ENCODE peak calls at places on chromosomes 7 and 10, in six cellular contexts. V is uterus, Y is AG04449, X is mucosa of descending colon, G is sigmoid colon, O is HepG2. Q is an unnamed sample.

GRCh38 chr7:51013218-51013786 is 230.6 kb upstream of the GRB10 start:
- DNase-seq in O (no peak), V (no peak), X (no peak), G (no peak), Y (no peak), Q (no peak)

GRCh38 chr7:82235710-82236109 is 207.9 kb downstream of the CACNA2D1 start:
- DNase-seq in O (no peak), G (no peak), Y (no peak), V (no peak), X (no peak), Q (no peak)

GRCh38 chr7:103966593-103967277 is 22.7 kb downstream of the RELN start:
- DNase-seq in G (no peak), V (no peak), Y (no peak), X (no peak), O (no peak), Q (no peak)

GRCh38 chr7:12571691-12572090 is 1.2 kb downstream of the SCIN start:
- DNase-seq in V (no peak), X (peak; percentile 20), Y (no peak), O (no peak), G (no peak), Q (no peak)

GRCh38 chr7:76515999-76516443 is 5.7 kb downstream of the UPK3B start:
- DNase-seq in V (no peak), G (peak; percentile 61), O (peak; percentile 47), X (peak; percentile 66), Y (no peak), Q (no peak)

GRCh38 chr10:51615764-51616298 is 83.6 kb downstream of the CSTF2T start:
- DNase-seq in V (no peak), X (no peak), G (no peak), O (no peak), Y (no peak), Q (no peak)

GRCh38 chr10:110269641-110270318 is 34.9 kb downstream of the SMNDC1 start:
- DNase-seq in V (no peak), Y (no peak), O (peak; percentile 59), X (peak; percentile 50), G (no peak), Q (no peak)

GRCh38 chr7:106987777-106988176 is 56.7 kb upstream of the PRKAR2B start:
- DNase-seq in O (no peak), G (no peak), V (no peak), X (no peak), Y (no peak), Q (no peak)

GRCh38 chr7:69837387-69838068 is 239.3 kb downstream of the AUTS2 start:
- DNase-seq in O (no peak), V (no peak), Y (no peak), G (no peak), X (no peak), Q (no peak)

GRCh38 chr7:86961686-86962085 is 97.8 kb downstream of the ELAPOR2 start:
- DNase-seq in Y (no peak), V (no peak), O (no peak), X (no peak), G (no peak), Q (no peak)

GRCh38 chr10:5509236-5509635 is 9.9 kb upstream of the CALML5 start:
- DNase-seq in O (no peak), X (no peak), V (no peak), G (no peak), Y (no peak), Q (no peak)

GRCh38 chr7:117025891-117026290 is 72.6 kb downstream of the ST7 start:
- DNase-seq in O (no peak), Y (no peak), V (no peak), X (no peak), G (no peak), Q (no peak)

GRCh38 chr7:20435305-20435704 is 104.6 kb downstream of the ITGB8 start:
- DNase-seq in O (no peak), X (peak; percentile 32), Y (no peak), G (peak; percentile 92), V (peak; percentile 54), Q (no peak)

GRCh38 chr10:103510791-103511757 is 17.6 kb downstream of the NEURL1 start:
- DNase-seq in G (no peak), Y (no peak), O (no peak), X (no peak), V (no peak), Q (no peak)

GRCh38 chr7:128932862-128933821 is 4.6 kb upstream of the IRF5 start:
- DNase-seq in X (peak; percentile 54), G (peak; percentile 75), Y (no peak), V (no peak), O (no peak), Q (no peak)

GRCh38 chr7:99126921-99127553 is 16.9 kb downstream of the SMURF1 start:
- DNase-seq in G (no peak), V (no peak), Y (no peak), O (no peak), X (no peak), Q (no peak)

GRCh38 chr7:99129536-99129935 is 14.4 kb downstream of the SMURF1 start:
- DNase-seq in X (no peak), G (no peak), O (no peak), V (no peak), Y (no peak), Q (no peak)

GRCh38 chr7:99128076-99128950 is 15.6 kb downstream of the SMURF1 start:
- DNase-seq in V (no peak), X (no peak), O (no peak), G (no peak), Y (no peak), Q (no peak)

GRCh38 chr7:99129001-99129400 is 14.9 kb downstream of the SMURF1 start:
- DNase-seq in X (no peak), O (no peak), Y (no peak), V (no peak), G (no peak), Q (no peak)

DNA sequence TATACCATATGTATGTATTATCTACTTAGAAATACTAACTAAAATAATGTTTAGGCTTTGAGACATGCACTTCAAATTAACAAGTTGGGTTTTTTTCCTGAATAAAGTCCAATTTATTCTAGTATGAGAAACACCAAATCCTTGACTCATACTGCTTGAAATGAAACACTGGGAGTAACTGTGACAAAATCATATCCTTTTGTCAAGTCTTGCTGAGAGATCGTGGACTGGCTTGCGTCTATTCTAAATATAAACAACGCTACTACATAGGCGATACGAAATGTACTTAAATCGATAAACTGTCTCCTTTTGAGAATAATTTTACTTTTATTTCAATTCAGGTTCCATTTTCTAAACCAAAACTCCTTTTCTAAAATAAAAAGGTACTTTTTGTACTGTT is 16.3 kb downstream of the SMURF1 start:
- DNase-seq in V (no peak), Y (no peak), X (no peak), G (no peak), O (no peak), Q (no peak)
- H3K4me3 ChIP-seq in V (no peak overlapping the region), Y (no peak overlapping the region), X (no peak overlapping the region), G (no peak overlapping the region), O (no peak overlapping the region), Q (no peak overlapping the region)

GRCh38 chr7:159142204-159142603 is 2.5 kb downstream of the VIPR2 start:
- DNase-seq in G (no peak), V (no peak), X (no peak), Y (no peak), O (no peak), Q (no peak)

GRCh38 chr7:159140170-159140910 is 4.3 kb downstream of the VIPR2 start:
- DNase-seq in O (no peak), V (no peak), Y (no peak), G (no peak), X (no peak), Q (no peak)

GRCh38 chr7:159142730-159143129 is 1.9 kb downstream of the VIPR2 start:
- DNase-seq in G (no peak), O (no peak), V (no peak), X (no peak), Y (no peak), Q (no peak)

GRCh38 chr7:159141159-159141558 is 3.5 kb downstream of the VIPR2 start:
- DNase-seq in X (no peak), O (no peak), G (no peak), Y (no peak), V (no peak), Q (no peak)

DNA sequence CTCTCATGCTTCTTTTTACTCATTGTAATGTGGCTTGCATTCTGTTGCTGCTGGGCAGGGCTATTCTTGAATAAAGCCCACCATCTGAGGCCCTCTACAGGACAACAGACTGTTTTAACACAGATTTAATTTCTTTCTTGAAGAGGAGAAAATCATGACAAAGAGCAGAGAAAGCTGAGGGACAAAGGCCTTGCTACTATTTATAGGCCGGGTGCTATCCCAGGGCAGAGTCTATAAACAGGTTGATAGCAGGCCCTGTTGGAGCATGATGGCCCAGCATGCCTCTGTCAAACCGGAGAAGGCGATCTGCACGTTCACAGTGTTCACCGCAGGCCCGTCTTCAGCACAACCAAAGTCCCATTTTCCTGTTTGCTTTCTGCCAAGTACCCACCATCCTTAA is 3.0 kb downstream of the VIPR2 start:
- DNase-seq in X (no peak), O (no peak), V (no peak), G (no peak), Y (no peak), Q (no peak)
- TF ChIP-seq CTCF in X (no peak), O (no peak), V (no peak), G (no peak), Y (no peak), Q (no peak)

DNA sequence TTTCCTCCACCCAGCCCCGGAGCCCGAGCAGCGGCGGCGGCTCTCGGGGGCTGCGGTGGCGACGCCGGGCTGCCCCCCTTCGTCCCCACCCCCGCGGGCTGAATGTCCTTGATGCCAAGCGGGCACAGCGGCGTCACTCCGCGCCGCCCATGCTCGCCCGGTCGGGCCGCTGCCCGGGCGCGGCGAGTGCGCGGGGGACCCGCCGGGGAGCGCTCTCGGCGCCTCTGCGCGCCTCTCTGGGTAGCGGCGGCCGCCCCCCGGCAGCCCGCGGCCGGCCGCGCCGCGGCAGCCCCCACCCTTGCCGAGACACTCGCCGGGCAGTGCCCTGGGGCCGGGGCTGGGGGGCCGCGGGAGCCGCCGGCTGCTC is 436 bp upstream of the PLXNA4 start:
- DNase-seq in G (no peak), Y (no peak), O (no peak), V (no peak), X (no peak), Q (no peak)
- H3K4me3 ChIP-seq in G (peak overlapping the region; percentile 58), Y (peak overlapping the region; percentile 52), O (no peak overlapping the region), V (peak overlapping the region; percentile 63), X (no peak overlapping the region), Q (peak overlapping the region; percentile 21)

GRCh38 chr7:32204361-32205018 is 134.3 kb upstream of the PDE1C start:
- DNase-seq in O (peak; percentile 65), V (peak; percentile 74), G (peak; percentile 75), Y (peak; percentile 40), X (peak; percentile 54), Q (peak; percentile 41)

GRCh38 chr7:32206488-32206887 is 136.3 kb upstream of the PDE1C start:
- DNase-seq in G (no peak), Y (no peak), V (no peak), X (no peak), O (no peak), Q (no peak)

GRCh38 chr7:32212321-32212720 is 142.1 kb upstream of the PDE1C start:
- DNase-seq in Y (no peak), X (no peak), V (no peak), O (no peak), G (no peak), Q (no peak)

GRCh38 chr7:32206987-32207386 is 136.8 kb upstream of the PDE1C start:
- DNase-seq in G (no peak), X (no peak), O (peak; percentile 16), V (no peak), Y (no peak), Q (no peak)
- TF ChIP-seq CTCF in G (no peak), X (no peak), O (peak; percentile 76), V (no peak), Y (peak; percentile 65), Q (peak; percentile 52)